ENCODE peak calls at places on chromosomes 6 and 20, in eight cellular contexts. W, R, E, M, Q, T, P and A are unnamed samples.

GRCh38 chr6:24543683-24544082 is 48.9 kb downstream of the ALDH5A1 start:
- DNase-seq in W (no peak), R (no peak), E (no peak), M (no peak), Q (no peak), T (no peak), P (no peak), A (no peak)

GRCh38 chr6:11404845-11405244 is 132.7 kb upstream of the TMEM170B start:
- DNase-seq in W (no peak), R (no peak), E (no peak), M (no peak), Q (no peak), T (no peak), P (no peak), A (peak; percentile 38)

GRCh38 chr6:144006731-144007454 is 1.2 kb downstream of the PLAGL1 start:
- DNase-seq in W (no peak), R (no peak), E (peak; percentile 29), M (peak; percentile 11), Q (peak; percentile 33), T (no peak), P (no peak), A (no peak)

GRCh38 chr6:137093183-137094069 is 48.7 kb upstream of the IL20RA start:
- DNase-seq in W (no peak), R (peak; percentile 21), E (no peak), M (no peak), Q (no peak), T (no peak), P (no peak), A (no peak)

GRCh38 chr6:24026050-24026449 is 100.0 kb upstream of the NRSN1 start:
- DNase-seq in W (no peak), R (no peak), E (no peak), M (no peak), Q (no peak), T (no peak), P (no peak), A (no peak)

GRCh38 chr6:125802943-125803377 is 12.2 kb downstream of the NCOA7 start:
- DNase-seq in W (no peak), R (peak; percentile 40), E (no peak), M (peak; percentile 25), Q (no peak), T (no peak), P (no peak), A (no peak)

GRCh38 chr6:30922447-30922852 is 8.4 kb downstream of the VARS2 start:
- DNase-seq in W (no peak), R (no peak), E (no peak), M (peak; percentile 10), Q (no peak), T (no peak), P (no peak), A (no peak)

GRCh38 chr20:43506238-43506637 is 1.3 kb upstream of the L3MBTL1 start:
- DNase-seq in W (no peak), R (no peak), E (peak; percentile 1), M (no peak), Q (no peak), T (no peak), P (no peak), A (no peak)

GRCh38 chr6:30647802-30648460 is 998 bp downstream of the C6orf136 start:
- DNase-seq in W (no peak), R (no peak), E (no peak), M (no peak), Q (no peak), T (no peak), P (no peak), A (no peak)

GRCh38 chr6:134175532-134176282 is 123.3 kb upstream of the SLC2A12 start:
- DNase-seq in W (no peak), R (peak; percentile 61), E (peak; percentile 47), M (peak; percentile 40), Q (no peak), T (peak; percentile 67), P (peak; percentile 90), A (no peak)

GRCh38 chr6:151882206-151882605 is 74.7 kb downstream of the ESR1 start:
- DNase-seq in W (no peak), R (no peak), E (no peak), M (no peak), Q (no peak), T (no peak), P (no peak), A (no peak)

GRCh38 chr20:43949741-43950618 is 35.3 kb downstream of the TOX2 start:
- DNase-seq in W (no peak), R (peak; percentile 87), E (no peak), M (peak; percentile 76), Q (no peak), T (no peak), P (no peak), A (no peak)